ENCODE peak calls at places on chromosomes 16 and 17, in eight cellular contexts. N, P, C, S, J, Q, L and F are unnamed samples. For H3K4me1, the result is how much of the 10 kb centered on the place peaks cover.

GRCh38 chr17:20992416-20992815 is 50.4 kb downstream of the USP22 start:
- DNase-seq in N (peak), P (peak), C (no peak), S (no peak), J (no peak), Q (no peak), L (no peak), F (no peak)

GRCh38 chr17:9928601-9929341 is 23.7 kb upstream of the RCVRN start:
- DNase-seq in N (no peak), P (no peak), C (no peak), S (no peak), J (peak), Q (no peak), L (peak), F (no peak)

GRCh38 chr16:23801387-23801786 is 34.4 kb upstream of the PRKCB start:
- DNase-seq in N (peak), P (peak), C (peak), S (peak), J (peak), Q (peak), L (peak), F (peak)

GRCh38 chr16:53132406-53132805 is 77.6 kb downstream of the CHD9 start:
- DNase-seq in N (no peak), P (no peak), C (no peak), S (no peak), J (no peak), Q (no peak), L (no peak), F (no peak)

GRCh38 chr16:2469399-2470233 is 1.5 kb upstream of the NTN3 start:
- DNase-seq in N (no peak), P (no peak), C (no peak), S (no peak), J (no peak), Q (no peak), L (no peak), F (no peak)

GRCh38 chr16:89717310-89718197 is 3.1 kb downstream of the VPS9D1 start:
- DNase-seq in N (no peak), P (no peak), C (no peak), S (no peak), J (no peak), Q (no peak), L (no peak), F (no peak)

GRCh38 chr16:87366930-87367329 is 16.6 kb downstream of the FBXO31 start:
- DNase-seq in N (no peak), P (no peak), C (no peak), S (no peak), J (no peak), Q (no peak), L (no peak), F (no peak)

GRCh38 chr17:6092182-6092922 is 22.2 kb downstream of the WSCD1 start:
- DNase-seq in N (no peak), P (no peak), C (no peak), S (no peak), J (no peak), Q (no peak), L (no peak), F (no peak)

GRCh38 chr16:49158029-49158642 is 123.5 kb downstream of the CBLN1 start:
- DNase-seq in N (no peak), P (no peak), C (peak), S (peak), J (peak), Q (no peak), L (peak), F (no peak)

GRCh38 chr16:23027386-23027785 is 121.9 kb downstream of the USP31 start:
- DNase-seq in N (no peak), P (no peak), C (no peak), S (no peak), J (no peak), Q (no peak), L (no peak), F (no peak)

GRCh38 chr16:5965321-5965720 is 867.7 kb upstream of the EEF2KMT start:
- DNase-seq in N (no peak), P (no peak), C (no peak), S (no peak), J (no peak), Q (no peak), L (no peak), F (no peak)

GRCh38 chr17:2701161-2701995 is 10.2 kb downstream of the CLUH start:
- DNase-seq in N (peak), P (peak), C (no peak), S (peak), J (no peak), Q (no peak), L (no peak), F (no peak)

GRCh38 chr16:7316266-7316888 is 16.3 kb upstream of the RBFOX1 start:
- DNase-seq in N (no peak), P (no peak), C (no peak), S (no peak), J (no peak), Q (no peak), L (no peak), F (no peak)

GRCh38 chr16:57562669-57563486 is 20.4 kb downstream of the ADGRG5 start:
- DNase-seq in N (no peak), P (no peak), C (no peak), S (no peak), J (no peak), Q (no peak), L (no peak), F (no peak)

GRCh38 chr17:79330229-79330628 is 255.6 kb downstream of the ENGASE start:
- DNase-seq in N (no peak), P (no peak), C (no peak), S (no peak), J (no peak), Q (no peak), L (no peak), F (no peak)

GRCh38 chr16:46428108-46429061 is 192.8 kb downstream of the SHCBP1 start:
- DNase-seq in N (peak), P (no peak), C (no peak), S (no peak), J (no peak), Q (no peak), L (no peak), F (peak)

GRCh38 chr17:73723317-73723716 is 79.1 kb upstream of the SDK2 start:
- DNase-seq in N (no peak), P (no peak), C (no peak), S (no peak), J (no peak), Q (no peak), L (no peak), F (no peak)

GRCh38 chr17:28937044-28937729 is 14.1 kb downstream of the PHF12 start:
- DNase-seq in N (no peak), P (no peak), C (no peak), S (no peak), J (no peak), Q (no peak), L (no peak), F (no peak)

GRCh38 chr16:2459647-2460390 is at the start of gene TEDC2:
- DNase-seq in N (peak), P (peak), C (peak), S (peak), J (peak), Q (peak), L (peak), F (peak)

GRCh38 chr16:48608452-48608851 is 1.5 kb downstream of the N4BP1 start:
- DNase-seq in N (no peak), P (no peak), C (no peak), S (no peak), J (peak), Q (peak), L (no peak), F (no peak)

GRCh38 chr16:56355786-56356275 is 69.5 kb downstream of the AMFR start:
- DNase-seq in N (peak), P (peak), C (no peak), S (peak), J (no peak), Q (no peak), L (no peak), F (peak)

GRCh38 chr17:45123930-45124796 is 8.2 kb downstream of the PLCD3 start:
- DNase-seq in N (no peak), P (peak), C (peak), S (no peak), J (peak), Q (no peak), L (peak), F (peak)

GRCh38 chr17:14261406-14261805 is 24.7 kb upstream of the CDRT15 start:
- DNase-seq in N (no peak), P (no peak), C (no peak), S (no peak), J (no peak), Q (no peak), L (no peak), F (no peak)

GRCh38 chr17:28327709-28328108 is 7.6 kb downstream of the IFT20 start:
- DNase-seq in N (no peak), P (no peak), C (no peak), S (no peak), J (no peak), Q (no peak), L (peak), F (no peak)

GRCh38 chr17:14297161-14297851 is 3.6 kb upstream of the HS3ST3B1 start:
- DNase-seq in N (peak), P (no peak), C (no peak), S (peak), J (peak), Q (no peak), L (peak), F (no peak)

GRCh38 chr17:31598921-31599571 is 207.6 kb downstream of the RAB11FIP4 start:
- DNase-seq in N (no peak), P (no peak), C (no peak), S (no peak), J (peak), Q (no peak), L (peak), F (no peak)

GRCh38 chr17:1894753-1895339 is 65.0 kb downstream of the RPA1 start:
- DNase-seq in N (no peak), P (no peak), C (no peak), S (no peak), J (no peak), Q (no peak), L (no peak), F (no peak)

GRCh38 chr17:37828313-37829124 is 83.7 kb upstream of the HNF1B start:
- DNase-seq in N (no peak), P (peak), C (no peak), S (no peak), J (peak), Q (no peak), L (peak), F (no peak)

GRCh38 chr17:74877592-74878543 is 5.1 kb upstream of the FDXR start:
- DNase-seq in N (no peak), P (peak), C (peak), S (no peak), J (no peak), Q (no peak), L (no peak), F (no peak)

GRCh38 chr16:21720533-21720932 is 56.8 kb downstream of the OTOA start:
- DNase-seq in N (no peak), P (no peak), C (no peak), S (no peak), J (no peak), Q (no peak), L (no peak), F (no peak)

GRCh38 chr17:40486513-40487370 is 14.7 kb downstream of the TNS4 start:
- DNase-seq in N (no peak), P (no peak), C (no peak), S (no peak), J (peak), Q (no peak), L (peak), F (no peak)

GRCh38 chr16:53518550-53519416 is 15.8 kb upstream of the AKTIP start:
- DNase-seq in N (no peak), P (peak), C (peak), S (no peak), J (peak), Q (peak), L (no peak), F (no peak)

GRCh38 chr17:9924735-9925191 is 19.7 kb upstream of the RCVRN start:
- DNase-seq in N (no peak), P (peak), C (no peak), S (peak), J (peak), Q (no peak), L (peak), F (no peak)

GRCh38 chr17:80363518-80364090 is 51.4 kb upstream of the ENDOV start:
- DNase-seq in N (peak), P (no peak), C (no peak), S (no peak), J (no peak), Q (no peak), L (no peak), F (no peak)

GRCh38 chr17:57544381-57544780 is 200.7 kb downstream of the CCDC182 start:
- DNase-seq in N (no peak), P (no peak), C (no peak), S (no peak), J (no peak), Q (no peak), L (no peak), F (peak)

GRCh38 chr17:57544834-57545463 is 200.2 kb downstream of the CCDC182 start:
- DNase-seq in N (no peak), P (no peak), C (no peak), S (no peak), J (no peak), Q (no peak), L (no peak), F (peak)

GRCh38 chr17:57548421-57549385 is 196.4 kb downstream of the CCDC182 start:
- DNase-seq in N (no peak), P (peak), C (peak), S (no peak), J (peak), Q (no peak), L (no peak), F (no peak)

GRCh38 chr17:57543230-57543629 is 201.9 kb downstream of the CCDC182 start:
- DNase-seq in N (no peak), P (no peak), C (no peak), S (no peak), J (no peak), Q (no peak), L (no peak), F (no peak)

GRCh38 chr17:57545836-57546305 is 199.2 kb downstream of the CCDC182 start:
- DNase-seq in N (no peak), P (no peak), C (no peak), S (no peak), J (no peak), Q (no peak), L (no peak), F (peak)
- H3K4me1 ChIP-seq in N (under half), P (under half), C (under half), S (half or more), J (under half), Q (under half), L (half or more), F (half or more)

GRCh38 chr17:337022-337420 is 15.6 kb downstream of the RPH3AL start:
- DNase-seq in N (no peak), P (no peak), C (no peak), S (no peak), J (no peak), Q (no peak), L (no peak), F (no peak)
- H3K4me1 ChIP-seq in N (under half), P (half or more), C (under half), S (under half), J (under half), Q (under half), L (under half), F (under half)

DNA sequence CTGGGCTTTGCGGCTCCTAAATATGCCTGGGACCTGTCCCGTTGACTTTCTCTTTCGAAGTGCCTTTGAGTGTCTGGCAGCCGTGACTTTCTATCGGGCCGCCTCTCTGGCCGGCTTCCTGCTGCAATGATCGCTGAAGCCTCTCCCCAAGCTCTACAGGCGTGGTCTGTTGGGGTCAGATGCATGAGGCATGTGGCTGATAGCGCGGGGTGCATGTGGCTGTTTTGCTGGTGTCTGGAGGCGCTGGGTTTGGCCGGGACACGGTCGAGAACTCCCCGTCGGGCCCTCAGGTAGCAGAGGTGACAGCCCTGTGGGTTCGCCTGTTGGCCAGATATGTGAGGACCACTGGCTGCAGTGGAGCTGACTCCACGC is 38.4 kb downstream of the SOX8 start:
- DNase-seq in N (no peak), P (no peak), C (no peak), S (peak), J (no peak), Q (no peak), L (no peak), F (no peak)
- H3K4me1 ChIP-seq in N (under half), P (under half), C (under half), S (under half), J (under half), Q (under half), L (under half), F (under half)

GRCh38 chr17:226108-226772 is 44.8 kb upstream of the DOC2B start:
- DNase-seq in N (peak), P (no peak), C (no peak), S (peak), J (no peak), Q (no peak), L (no peak), F (no peak)

GRCh38 chr17:228223-228615 is 46.8 kb upstream of the DOC2B start:
- DNase-seq in N (peak), P (no peak), C (no peak), S (peak), J (no peak), Q (no peak), L (no peak), F (no peak)

GRCh38 chr17:227581-228222 is 46.3 kb upstream of the DOC2B start:
- DNase-seq in N (peak), P (no peak), C (no peak), S (peak), J (no peak), Q (no peak), L (no peak), F (no peak)

GRCh38 chr17:225551-225950 is 44.1 kb upstream of the DOC2B start:
- DNase-seq in N (peak), P (no peak), C (no peak), S (peak), J (no peak), Q (no peak), L (no peak), F (no peak)

DNA sequence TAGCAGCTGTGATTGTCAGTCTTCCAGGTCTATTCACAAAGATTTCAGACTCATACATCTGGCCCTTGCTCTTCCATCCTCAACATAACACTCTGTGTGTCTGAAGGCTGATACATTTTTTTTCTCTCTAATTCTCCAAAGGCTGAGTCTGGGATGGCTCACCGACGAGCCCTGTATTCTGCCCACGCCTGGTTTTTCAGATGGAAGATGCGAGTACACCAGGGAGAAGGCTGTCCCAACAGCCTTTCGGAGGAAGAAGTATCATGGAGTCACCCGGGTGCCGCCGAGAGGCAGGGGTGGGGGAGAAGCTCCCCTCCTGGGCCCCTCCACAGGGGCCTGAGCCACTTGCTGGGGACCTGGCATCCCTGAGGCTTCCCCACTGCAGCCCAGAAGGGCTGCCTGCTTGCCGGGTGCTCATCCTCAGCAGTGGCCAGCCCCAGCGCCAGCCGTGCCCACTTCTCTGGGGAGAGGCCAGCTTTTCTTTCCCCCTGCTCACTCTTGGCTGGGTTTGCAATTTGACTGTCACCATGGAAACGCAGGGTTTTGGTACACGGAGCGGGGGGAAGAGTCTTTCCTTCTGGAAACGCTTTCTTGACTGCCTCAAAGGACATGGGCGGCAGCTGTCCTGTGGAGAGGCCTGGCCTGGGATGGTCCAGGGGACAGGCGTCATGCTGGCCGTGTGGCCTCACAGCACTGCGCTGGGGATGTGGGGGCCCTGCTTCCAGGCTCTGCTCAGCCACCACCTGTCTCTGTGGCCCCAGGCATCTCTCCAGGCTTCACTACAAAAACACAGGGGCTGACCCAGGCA is 45.5 kb upstream of the DOC2B start:
- DNase-seq in N (peak), P (no peak), C (no peak), S (peak), J (no peak), Q (no peak), L (no peak), F (no peak)
- H3K4me1 ChIP-seq in N (under half), P (under half), C (under half), S (under half), J (under half), Q (under half), L (under half), F (under half)

DNA sequence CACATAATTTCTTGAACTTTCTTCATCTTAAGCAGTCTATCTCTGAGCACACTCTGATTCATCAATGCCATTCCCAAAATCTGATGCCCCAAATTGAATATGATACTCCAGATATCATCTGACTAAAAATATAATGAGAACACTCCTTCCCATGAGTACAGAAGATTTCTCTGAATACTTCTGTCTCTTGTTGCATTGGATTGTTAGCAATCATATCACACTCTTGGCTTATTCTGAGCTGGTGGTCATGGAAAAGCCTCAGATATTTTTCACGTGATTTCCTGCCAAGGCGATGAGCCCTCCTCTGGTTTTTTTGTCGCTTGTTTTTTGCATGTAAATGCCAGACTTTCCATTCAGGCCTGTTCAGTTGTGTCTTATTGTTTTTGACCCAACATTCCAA is 87.2 kb downstream of the NOG start:
- DNase-seq in N (no peak), P (no peak), C (no peak), S (no peak), J (peak), Q (no peak), L (no peak), F (no peak)
- H3K4me1 ChIP-seq in N (under half), P (under half), C (under half), S (under half), J (under half), Q (under half), L (under half), F (under half)